ENCODE peak calls at places on chromosomes 12 and 14, in four cellular contexts. E, R, M and H are unnamed samples.

GRCh38 chr12:12034344-12034743 is 36.4 kb upstream of the BCL2L14 start:
- DNase-seq in R (no peak), M (no peak), E (no peak), H (no peak)

GRCh38 chr12:125305221-125305620 is 240.0 kb downstream of the AACS start:
- DNase-seq in M (no peak), R (no peak), E (no peak), H (no peak)

GRCh38 chr12:15644700-15645099 is 144.5 kb downstream of the EPS8 start:
- DNase-seq in E (no peak), R (no peak), M (no peak), H (peak)

GRCh38 chr14:61502459-61503093 is 181.2 kb downstream of the PRKCH start:
- DNase-seq in M (no peak), E (no peak), R (no peak), H (peak)

GRCh38 chr12:5756443-5756842 is 188.6 kb downstream of the ANO2 start:
- DNase-seq in M (no peak), R (no peak), E (no peak), H (no peak)

GRCh38 chr12:94582591-94582990 is 67.8 kb downstream of the TMCC3 start:
- DNase-seq in E (no peak), R (no peak), M (no peak), H (no peak)

GRCh38 chr14:53376064-53376463 is 222.9 kb upstream of the DDHD1 start:
- DNase-seq in E (no peak), M (no peak), R (no peak), H (no peak)

GRCh38 chr14:80419339-80419738 is 208.0 kb upstream of the DIO2 start:
- DNase-seq in E (no peak), R (no peak), M (no peak), H (no peak)